ENCODE peak calls at places on chromosomes 7 and 10, in ten cellular contexts. One of them, this sample, is unnamed. For H3K9me3, the result is how much of the 10 kb centered on the place peaks cover.

GRCh38 chr7:139490130-139490529 is 6.7 kb upstream of the KLRG2 start:
- DNase-seq in IMR-90: no peak
- DNase-seq in heart left ventricle: no peak
- DNase-seq in A549: no peak
- DNase-seq in cardiac muscle cell: no peak
- DNase-seq in OCI-LY7: no peak
- DNase-seq in PC-3: peak
- DNase-seq in upper lobe of right lung: peak
- DNase-seq in transverse colon: peak
- DNase-seq in stomach: peak
- DNase-seq in this sample: no peak

GRCh38 chr10:33609546-33609945 is 275.1 kb upstream of the NRP1 start:
- DNase-seq in heart left ventricle: no peak
- DNase-seq in OCI-LY7: no peak
- DNase-seq in upper lobe of right lung: no peak
- DNase-seq in cardiac muscle cell: no peak
- DNase-seq in stomach: no peak
- DNase-seq in transverse colon: no peak
- DNase-seq in A549: no peak
- DNase-seq in PC-3: peak
- DNase-seq in IMR-90: no peak
- DNase-seq in this sample: no peak

GRCh38 chr7:121275204-121275603 is 53.6 kb upstream of the WNT16 start:
- DNase-seq in A549: no peak
- DNase-seq in transverse colon: no peak
- DNase-seq in IMR-90: no peak
- DNase-seq in heart left ventricle: no peak
- DNase-seq in PC-3: no peak
- DNase-seq in upper lobe of right lung: no peak
- DNase-seq in OCI-LY7: no peak
- DNase-seq in stomach: no peak
- DNase-seq in cardiac muscle cell: no peak
- DNase-seq in this sample: no peak

GRCh38 chr7:27176343-27176731 is 2.2 kb upstream of the HOXA10 start:
- DNase-seq in PC-3: no peak
- DNase-seq in upper lobe of right lung: no peak
- DNase-seq in heart left ventricle: no peak
- DNase-seq in OCI-LY7: no peak
- DNase-seq in IMR-90: no peak
- DNase-seq in transverse colon: peak
- DNase-seq in cardiac muscle cell: no peak
- DNase-seq in stomach: no peak
- DNase-seq in A549: no peak
- DNase-seq in this sample: no peak

GRCh38 chr7:40324889-40325288 is 190.1 kb downstream of the SUGCT start:
- DNase-seq in transverse colon: no peak
- DNase-seq in A549: no peak
- DNase-seq in stomach: no peak
- DNase-seq in OCI-LY7: no peak
- DNase-seq in PC-3: no peak
- DNase-seq in heart left ventricle: no peak
- DNase-seq in upper lobe of right lung: no peak
- DNase-seq in IMR-90: peak
- DNase-seq in cardiac muscle cell: no peak
- DNase-seq in this sample: no peak

GRCh38 chr10:64881257-64881656 is 1360.1 kb downstream of the REEP3 start:
- DNase-seq in cardiac muscle cell: no peak
- DNase-seq in IMR-90: no peak
- DNase-seq in heart left ventricle: no peak
- DNase-seq in upper lobe of right lung: no peak
- DNase-seq in stomach: no peak
- DNase-seq in OCI-LY7: no peak
- DNase-seq in PC-3: no peak
- DNase-seq in A549: no peak
- DNase-seq in transverse colon: no peak
- DNase-seq in this sample: no peak

GRCh38 chr10:130047336-130047735 is 63.3 kb downstream of the C10orf143 start:
- DNase-seq in stomach: no peak
- DNase-seq in cardiac muscle cell: no peak
- DNase-seq in A549: no peak
- DNase-seq in PC-3: no peak
- DNase-seq in transverse colon: no peak
- DNase-seq in IMR-90: no peak
- DNase-seq in OCI-LY7: no peak
- DNase-seq in upper lobe of right lung: peak
- DNase-seq in heart left ventricle: no peak
- DNase-seq in this sample: no peak

GRCh38 chr7:7772385-7772784 is 54.0 kb upstream of the RPA3 start:
- DNase-seq in IMR-90: peak
- DNase-seq in transverse colon: no peak
- DNase-seq in heart left ventricle: no peak
- DNase-seq in upper lobe of right lung: no peak
- DNase-seq in PC-3: no peak
- DNase-seq in A549: no peak
- DNase-seq in cardiac muscle cell: no peak
- DNase-seq in stomach: no peak
- DNase-seq in OCI-LY7: peak
- DNase-seq in this sample: no peak

GRCh38 chr7:109009636-109010035 is 440.0 kb downstream of the DNAJB9 start:
- DNase-seq in A549: no peak
- DNase-seq in heart left ventricle: no peak
- DNase-seq in IMR-90: no peak
- DNase-seq in stomach: no peak
- DNase-seq in OCI-LY7: no peak
- DNase-seq in transverse colon: no peak
- DNase-seq in PC-3: no peak
- DNase-seq in cardiac muscle cell: no peak
- DNase-seq in upper lobe of right lung: no peak
- DNase-seq in this sample: no peak

GRCh38 chr7:149716007-149716931 is 57.1 kb downstream of the ZNF467 start:
- DNase-seq in PC-3: no peak
- DNase-seq in transverse colon: no peak
- DNase-seq in A549: no peak
- DNase-seq in cardiac muscle cell: no peak
- DNase-seq in heart left ventricle: no peak
- DNase-seq in upper lobe of right lung: peak
- DNase-seq in IMR-90: peak
- DNase-seq in stomach: no peak
- DNase-seq in OCI-LY7: no peak
- DNase-seq in this sample: no peak

GRCh38 chr7:27166475-27167169 is 1.3 kb upstream of the HOXA9 start:
- DNase-seq in transverse colon: no peak
- DNase-seq in cardiac muscle cell: no peak
- DNase-seq in A549: no peak
- DNase-seq in PC-3: peak
- DNase-seq in heart left ventricle: peak
- DNase-seq in OCI-LY7: no peak
- DNase-seq in stomach: no peak
- DNase-seq in upper lobe of right lung: peak
- DNase-seq in IMR-90: no peak
- DNase-seq in this sample: no peak

GRCh38 chr7:107594961-107595737 is 15.1 kb downstream of the BCAP29 start:
- DNase-seq in stomach: no peak
- DNase-seq in heart left ventricle: peak
- DNase-seq in cardiac muscle cell: peak
- DNase-seq in upper lobe of right lung: no peak
- DNase-seq in transverse colon: no peak
- DNase-seq in IMR-90: peak
- DNase-seq in OCI-LY7: no peak
- DNase-seq in PC-3: peak
- DNase-seq in A549: no peak
- DNase-seq in this sample: no peak

GRCh38 chr7:17854297-17855047 is 85.8 kb downstream of the SNX13 start:
- DNase-seq in PC-3: no peak
- DNase-seq in cardiac muscle cell: no peak
- DNase-seq in IMR-90: no peak
- DNase-seq in upper lobe of right lung: no peak
- DNase-seq in A549: no peak
- DNase-seq in heart left ventricle: no peak
- DNase-seq in stomach: no peak
- DNase-seq in transverse colon: no peak
- DNase-seq in OCI-LY7: no peak
- DNase-seq in this sample: no peak

GRCh38 chr10:86155034-86155656 is 211.4 kb downstream of the GRID1 start:
- DNase-seq in IMR-90: no peak
- DNase-seq in upper lobe of right lung: no peak
- DNase-seq in heart left ventricle: no peak
- DNase-seq in transverse colon: no peak
- DNase-seq in PC-3: no peak
- DNase-seq in stomach: no peak
- DNase-seq in A549: no peak
- DNase-seq in OCI-LY7: no peak
- DNase-seq in cardiac muscle cell: no peak
- DNase-seq in this sample: no peak

GRCh38 chr7:34281260-34281659 is 375.9 kb downstream of the BMPER start:
- DNase-seq in OCI-LY7: peak
- DNase-seq in IMR-90: no peak
- DNase-seq in stomach: no peak
- DNase-seq in heart left ventricle: no peak
- DNase-seq in upper lobe of right lung: no peak
- DNase-seq in transverse colon: peak
- DNase-seq in cardiac muscle cell: no peak
- DNase-seq in A549: no peak
- DNase-seq in PC-3: no peak
- DNase-seq in this sample: no peak
- TF ChIP-seq CTCF in OCI-LY7: peak
- TF ChIP-seq CTCF in IMR-90: peak
- TF ChIP-seq CTCF in stomach: no peak
- TF ChIP-seq CTCF in heart left ventricle: no peak
- TF ChIP-seq CTCF in upper lobe of right lung: no peak
- TF ChIP-seq CTCF in transverse colon: peak
- TF ChIP-seq CTCF in cardiac muscle cell: no peak
- TF ChIP-seq CTCF in A549: no peak
- TF ChIP-seq CTCF in PC-3: no peak
- TF ChIP-seq CTCF in this sample: no peak

GRCh38 chr10:133527779-133528271 is 662 bp downstream of the CYP2E1 start:
- DNase-seq in upper lobe of right lung: no peak
- DNase-seq in cardiac muscle cell: no peak
- DNase-seq in A549: no peak
- DNase-seq in OCI-LY7: no peak
- DNase-seq in stomach: peak
- DNase-seq in heart left ventricle: no peak
- DNase-seq in IMR-90: no peak
- DNase-seq in transverse colon: no peak
- DNase-seq in PC-3: no peak
- DNase-seq in this sample: no peak
- H3K9me3 ChIP-seq in upper lobe of right lung: under half
- H3K9me3 ChIP-seq in cardiac muscle cell: under half
- H3K9me3 ChIP-seq in A549: under half
- H3K9me3 ChIP-seq in OCI-LY7: under half
- H3K9me3 ChIP-seq in stomach: under half
- H3K9me3 ChIP-seq in heart left ventricle: under half
- H3K9me3 ChIP-seq in IMR-90: under half
- H3K9me3 ChIP-seq in transverse colon: under half
- H3K9me3 ChIP-seq in PC-3: under half
- H3K9me3 ChIP-seq in this sample: under half

DNA sequence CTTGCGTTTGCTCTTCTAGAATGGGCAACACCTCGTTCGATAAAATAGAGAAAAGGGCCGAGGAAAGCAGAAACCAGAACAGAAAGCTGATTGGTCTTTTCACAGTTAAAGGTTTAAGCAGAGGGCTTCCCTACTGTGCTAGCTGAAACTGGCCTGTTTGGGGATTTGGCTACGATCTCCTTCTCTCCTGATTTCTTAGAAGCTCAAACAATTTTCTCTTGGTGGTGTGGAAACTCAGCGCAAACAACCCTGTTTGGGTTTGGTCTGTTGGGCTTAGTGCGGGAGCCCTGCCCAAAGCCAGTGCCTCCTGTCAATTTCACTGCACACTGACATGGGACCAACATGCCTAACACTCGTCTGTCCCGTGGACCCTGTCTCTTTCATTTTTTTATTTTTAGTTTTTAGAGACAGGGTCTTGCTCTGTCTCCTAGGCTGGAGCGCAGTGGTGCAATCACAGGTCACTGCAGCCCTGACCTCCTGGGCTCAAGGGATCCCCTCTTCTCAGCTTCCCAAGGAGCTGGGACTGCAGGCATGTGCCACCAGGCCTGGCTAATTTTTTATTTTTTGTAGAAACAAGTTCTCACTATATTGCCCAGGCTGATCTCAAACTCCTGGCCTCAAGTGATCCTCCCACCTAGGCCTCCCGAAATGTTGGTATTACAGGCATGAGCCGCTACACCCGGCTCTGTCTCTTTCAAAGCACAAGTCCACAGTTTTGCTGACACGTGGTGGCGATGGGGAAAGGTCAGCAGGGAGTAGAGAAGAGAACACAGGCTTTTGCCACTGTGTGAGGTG is 16.5 kb upstream of the BNIP3 start:
- DNase-seq in IMR-90: no peak
- DNase-seq in PC-3: no peak
- DNase-seq in OCI-LY7: no peak
- DNase-seq in stomach: no peak
- DNase-seq in upper lobe of right lung: no peak
- DNase-seq in cardiac muscle cell: no peak
- DNase-seq in A549: no peak
- DNase-seq in transverse colon: no peak
- DNase-seq in heart left ventricle: no peak
- DNase-seq in this sample: no peak
- H3K4me3 ChIP-seq in IMR-90: no peak
- H3K4me3 ChIP-seq in PC-3: peak
- H3K4me3 ChIP-seq in OCI-LY7: no peak
- H3K4me3 ChIP-seq in stomach: no peak
- H3K4me3 ChIP-seq in upper lobe of right lung: no peak
- H3K4me3 ChIP-seq in cardiac muscle cell: no peak
- H3K4me3 ChIP-seq in A549: no peak
- H3K4me3 ChIP-seq in transverse colon: no peak
- H3K4me3 ChIP-seq in heart left ventricle: peak
- H3K4me3 ChIP-seq in this sample: no peak

GRCh38 chr7:117383826-117384225 is 43.5 kb downstream of the ASZ1 start:
- DNase-seq in PC-3: no peak
- DNase-seq in OCI-LY7: no peak
- DNase-seq in stomach: no peak
- DNase-seq in upper lobe of right lung: no peak
- DNase-seq in transverse colon: no peak
- DNase-seq in cardiac muscle cell: no peak
- DNase-seq in heart left ventricle: no peak
- DNase-seq in A549: no peak
- DNase-seq in IMR-90: no peak
- DNase-seq in this sample: no peak

GRCh38 chr7:117386125-117386709 is 41.1 kb downstream of the ASZ1 start:
- DNase-seq in IMR-90: peak
- DNase-seq in transverse colon: no peak
- DNase-seq in stomach: no peak
- DNase-seq in heart left ventricle: no peak
- DNase-seq in cardiac muscle cell: peak
- DNase-seq in upper lobe of right lung: no peak
- DNase-seq in PC-3: peak
- DNase-seq in A549: no peak
- DNase-seq in OCI-LY7: no peak
- DNase-seq in this sample: no peak

GRCh38 chr7:117381357-117381756 is 45.9 kb downstream of the ASZ1 start:
- DNase-seq in stomach: no peak
- DNase-seq in A549: no peak
- DNase-seq in PC-3: no peak
- DNase-seq in transverse colon: no peak
- DNase-seq in heart left ventricle: no peak
- DNase-seq in OCI-LY7: no peak
- DNase-seq in upper lobe of right lung: no peak
- DNase-seq in IMR-90: no peak
- DNase-seq in cardiac muscle cell: no peak
- DNase-seq in this sample: no peak

GRCh38 chr7:117384693-117385092 is 42.6 kb downstream of the ASZ1 start:
- DNase-seq in transverse colon: no peak
- DNase-seq in IMR-90: no peak
- DNase-seq in cardiac muscle cell: peak
- DNase-seq in OCI-LY7: no peak
- DNase-seq in A549: no peak
- DNase-seq in heart left ventricle: no peak
- DNase-seq in stomach: no peak
- DNase-seq in PC-3: no peak
- DNase-seq in upper lobe of right lung: no peak
- DNase-seq in this sample: no peak

GRCh38 chr7:117385340-117386124 is 41.8 kb downstream of the ASZ1 start:
- DNase-seq in PC-3: peak
- DNase-seq in cardiac muscle cell: peak
- DNase-seq in stomach: no peak
- DNase-seq in OCI-LY7: peak
- DNase-seq in A549: no peak
- DNase-seq in IMR-90: peak
- DNase-seq in heart left ventricle: no peak
- DNase-seq in transverse colon: no peak
- DNase-seq in upper lobe of right lung: no peak
- DNase-seq in this sample: no peak
- TF ChIP-seq CTCF in PC-3: peak
- TF ChIP-seq CTCF in cardiac muscle cell: peak
- TF ChIP-seq CTCF in stomach: peak
- TF ChIP-seq CTCF in OCI-LY7: peak
- TF ChIP-seq CTCF in A549: peak
- TF ChIP-seq CTCF in IMR-90: peak
- TF ChIP-seq CTCF in heart left ventricle: no peak
- TF ChIP-seq CTCF in transverse colon: no peak
- TF ChIP-seq CTCF in upper lobe of right lung: peak
- TF ChIP-seq CTCF in this sample: no peak